ENCODE peak calls at places on chromosomes 2 and 18, in four cellular contexts. S is fibroblast of the aortic adventitia, Z is iris pigment epithelial cell, R is HT1080. E is an unnamed sample.

GRCh38 chr2:96431319-96431718 is 73.8 kb downstream of the NEURL3 start:
- DNase-seq in R (no peak), Z (no peak), S (no peak), E (no peak)

GRCh38 chr2:163593941-163594340 is 141.9 kb downstream of the FIGN start:
- DNase-seq in Z (no peak), S (no peak), R (no peak), E (no peak)

GRCh38 chr2:98903767-98904485 is 32.1 kb downstream of the CRACDL start:
- DNase-seq in Z (no peak), S (no peak), R (no peak), E (peak)

GRCh38 chr18:28040216-28040615 is 136.7 kb downstream of the CDH2 start:
- DNase-seq in S (no peak), R (no peak), Z (no peak), E (no peak)

GRCh38 chr2:66430195-66430905 is 4.6 kb upstream of the MEIS1 start:
- DNase-seq in R (no peak), Z (no peak), S (no peak), E (no peak)

GRCh38 chr2:209383212-209383611 is 40.6 kb upstream of the MAP2 start:
- DNase-seq in S (peak), Z (peak), R (peak), E (no peak)

GRCh38 chr2:29233428-29233827 is 118.2 kb downstream of the CLIP4 start:
- DNase-seq in Z (no peak), S (no peak), R (no peak), E (no peak)

GRCh38 chr2:219182331-219183150 is 4.5 kb downstream of the RETREG2 start:
- DNase-seq in S (no peak), Z (no peak), R (no peak), E (no peak)

GRCh38 chr2:128322651-128323491 is 4.2 kb upstream of the HS6ST1 start:
- DNase-seq in R (no peak), S (no peak), Z (no peak), E (peak)

GRCh38 chr2:95348609-95349567 is 51.7 kb downstream of the KCNIP3 start:
- DNase-seq in Z (no peak), S (peak), R (no peak), E (no peak)

GRCh38 chr2:190180313-190181065 is 118.0 kb upstream of the MSTN start:
- DNase-seq in Z (peak), R (peak), S (no peak), E (peak)

GRCh38 chr2:65049010-65049639 is 7.1 kb upstream of the CEP68 start:
- DNase-seq in Z (no peak), R (no peak), S (no peak), E (peak)

GRCh38 chr18:25099838-25100393 is 252.1 kb downstream of the ZNF521 start:
- DNase-seq in Z (peak), S (peak), R (no peak), E (no peak)

GRCh38 chr2:65818873-65819451 is 386.6 kb upstream of the SPRED2 start:
- DNase-seq in S (no peak), R (peak), Z (peak), E (no peak)

GRCh38 chr18:79585395-79586370 is 93.9 kb upstream of the CTDP1 start:
- DNase-seq in Z (no peak), S (no peak), R (no peak), E (peak)

GRCh38 chr2:188050716-188051115 is 241.0 kb upstream of the GULP1 start:
- DNase-seq in R (no peak), Z (peak), S (peak), E (no peak)

GRCh38 chr18:61948842-61949438 is 56.1 kb upstream of the RNF152 start:
- DNase-seq in S (no peak), Z (no peak), R (no peak), E (no peak)

GRCh38 chr18:45688834-45689233 is 35.1 kb upstream of the SLC14A1 start:
- DNase-seq in S (no peak), Z (no peak), R (no peak), E (no peak)

GRCh38 chr2:98895221-98895620 is 40.8 kb downstream of the CRACDL start:
- DNase-seq in S (no peak), Z (no peak), R (no peak), E (peak)

GRCh38 chr2:290090-290722 is 2.3 kb upstream of the ALKAL2 start:
- DNase-seq in S (peak), R (peak), Z (peak), E (no peak)

GRCh38 chr2:105397025-105397722 is 1.7 kb downstream of the FHL2 start:
- DNase-seq in Z (no peak), R (peak), S (peak), E (no peak)

GRCh38 chr2:28344756-28345291 is 47.8 kb upstream of the FOSL2 start:
- DNase-seq in Z (no peak), S (no peak), R (no peak), E (no peak)